ENCODE peak calls at places on chromosomes 16 and 17, in seven cellular contexts. N is testis, Z is heart right ventricle, E is GM23338, H is DND-41, G is cardiac muscle cell, V is SK-N-SH. B is an unnamed sample. For H3K36me3, the result is how much of the 10 kb centered on the place peaks cover.

GRCh38 chr17:17147821-17148220 is 58.3 kb downstream of the PLD6 start:
- DNase-seq in V (no peak), G (no peak), H (no peak), N (no peak), E (no peak), Z (no peak), B (no peak)

GRCh38 chr17:63478814-63479494 is 2.1 kb downstream of the ACE start:
- DNase-seq in G (peak), N (peak), E (peak), H (peak), V (peak), Z (peak), B (peak)

GRCh38 chr16:551210-551609 is 9.0 kb upstream of the PRR35 start:
- DNase-seq in E (no peak), V (no peak), Z (no peak), G (no peak), N (no peak), H (no peak), B (no peak)

GRCh38 chr17:43316522-43317142 is 82.2 kb upstream of the ARL4D start:
- DNase-seq in V (no peak), G (peak), E (peak), Z (no peak), H (peak), N (no peak), B (peak)

GRCh38 chr17:50917418-50917743 is 51.2 kb upstream of the TOB1 start:
- DNase-seq in N (no peak), H (no peak), G (no peak), Z (no peak), E (no peak), V (no peak), B (no peak)

GRCh38 chr17:30913955-30914354 is 7.8 kb upstream of the ADAP2 start:
- DNase-seq in G (no peak), Z (no peak), E (no peak), V (no peak), N (no peak), H (no peak), B (no peak)

GRCh38 chr17:62164712-62165377 is 99.8 kb upstream of the MED13 start:
- DNase-seq in Z (no peak), H (no peak), N (no peak), E (no peak), V (no peak), G (no peak), B (no peak)

GRCh38 chr16:12193688-12194087 is 217.2 kb downstream of the SNX29 start:
- DNase-seq in G (no peak), E (no peak), V (no peak), Z (no peak), H (no peak), N (no peak), B (no peak)

GRCh38 chr16:62644030-62644812 is 608.0 kb upstream of the CDH8 start:
- DNase-seq in Z (no peak), H (no peak), V (no peak), E (no peak), N (no peak), G (no peak), B (no peak)

GRCh38 chr16:17211797-17212196 is 259.0 kb downstream of the XYLT1 start:
- DNase-seq in G (peak), Z (no peak), E (peak), V (peak), N (no peak), H (peak), B (peak)

GRCh38 chr16:21645261-21645721 is 7.1 kb downstream of the IGSF6 start:
- DNase-seq in H (peak), E (no peak), Z (no peak), V (no peak), G (no peak), N (no peak), B (no peak)

GRCh38 chr17:4944163-4944553 is 4.1 kb downstream of the RNF167 start:
- DNase-seq in G (no peak), H (peak), N (no peak), V (no peak), Z (no peak), E (peak), B (peak)

GRCh38 chr17:78082988-78083387 is 45.6 kb downstream of the TMC6 start:
- DNase-seq in N (no peak), V (no peak), G (no peak), Z (no peak), H (no peak), E (no peak), B (no peak)

GRCh38 chr16:67936124-67936875 is at the start of gene PSMB10:
- DNase-seq in N (peak), V (peak), Z (peak), H (no peak), G (peak), E (peak), B (peak)

GRCh38 chr16:57133911-57134310 is 41.5 kb downstream of the CPNE2 start:
- DNase-seq in H (no peak), G (no peak), N (no peak), E (no peak), V (no peak), Z (no peak), B (peak)

GRCh38 chr16:3819741-3820724 is 60.5 kb downstream of the CREBBP start:
- DNase-seq in G (peak), E (no peak), N (peak), H (peak), V (peak), Z (no peak), B (no peak)

GRCh38 chr17:49746791-49747490 is 17.0 kb downstream of the FAM117A start:
- DNase-seq in N (no peak), V (no peak), E (peak), G (no peak), H (peak), Z (no peak), B (peak)

GRCh38 chr17:72491102-72491501 is 370.3 kb downstream of the SOX9 start:
- DNase-seq in V (no peak), Z (no peak), N (no peak), E (no peak), H (no peak), G (no peak), B (no peak)

GRCh38 chr17:17387461-17388362 is 84.5 kb downstream of the NT5M start:
- DNase-seq in N (no peak), E (peak), H (peak), G (peak), Z (peak), V (no peak), B (no peak)

GRCh38 chr16:15674571-15674970 is 24.5 kb downstream of the NDE1 start:
- DNase-seq in V (no peak), H (no peak), Z (no peak), E (no peak), N (no peak), G (no peak), B (no peak)

GRCh38 chr17:39461911-39462641 is 790 bp downstream of the CDK12 start:
- DNase-seq in Z (peak), V (peak), N (peak), E (peak), G (peak), H (peak), B (no peak)

GRCh38 chr17:62101090-62101489 is 36.0 kb upstream of the MED13 start:
- DNase-seq in G (no peak), H (no peak), E (peak), V (no peak), N (no peak), Z (no peak), B (no peak)

GRCh38 chr16:28946681-28947080 is 4.1 kb upstream of the NFATC2IP start:
- DNase-seq in V (no peak), E (no peak), G (no peak), N (no peak), Z (no peak), H (no peak), B (no peak)

GRCh38 chr17:64212122-64212521 is 50.9 kb downstream of the TEX2 start:
- DNase-seq in G (no peak), H (no peak), V (no peak), E (no peak), N (no peak), Z (no peak), B (no peak)

GRCh38 chr16:22216191-22216831 is 10.2 kb downstream of the EEF2K start:
- DNase-seq in N (no peak), Z (no peak), G (no peak), E (no peak), H (no peak), V (no peak), B (no peak)

GRCh38 chr16:74679983-74680382 is 13.3 kb upstream of the RFWD3 start:
- DNase-seq in V (no peak), E (no peak), H (no peak), Z (no peak), G (peak), N (no peak), B (no peak)

GRCh38 chr17:76710863-76711611 is at the start of gene MXRA7:
- DNase-seq in N (peak), G (peak), V (peak), H (peak), Z (peak), E (peak), B (peak)

GRCh38 chr17:80513892-80514291 is 30.7 kb upstream of the RPTOR start:
- DNase-seq in V (no peak), Z (no peak), H (no peak), G (no peak), N (peak), E (no peak), B (no peak)

GRCh38 chr16:21950782-21951521 is 2.2 kb upstream of the UQCRC2 start:
- DNase-seq in E (peak), Z (no peak), H (peak), N (peak), G (peak), V (peak), B (peak)

GRCh38 chr16:50539822-50540710 is 8.1 kb upstream of the NKD1 start:
- DNase-seq in Z (no peak), E (peak), N (no peak), H (no peak), G (no peak), V (no peak), B (no peak)

GRCh38 chr16:87956771-87957279 is 5.6 kb downstream of the BANP start:
- DNase-seq in H (peak), V (no peak), E (peak), Z (no peak), G (no peak), N (no peak), B (no peak)
- H3K4me3 ChIP-seq in H (no peak), V (no peak), E (no peak), Z (peak), G (no peak), N (no peak), B (peak)

DNA sequence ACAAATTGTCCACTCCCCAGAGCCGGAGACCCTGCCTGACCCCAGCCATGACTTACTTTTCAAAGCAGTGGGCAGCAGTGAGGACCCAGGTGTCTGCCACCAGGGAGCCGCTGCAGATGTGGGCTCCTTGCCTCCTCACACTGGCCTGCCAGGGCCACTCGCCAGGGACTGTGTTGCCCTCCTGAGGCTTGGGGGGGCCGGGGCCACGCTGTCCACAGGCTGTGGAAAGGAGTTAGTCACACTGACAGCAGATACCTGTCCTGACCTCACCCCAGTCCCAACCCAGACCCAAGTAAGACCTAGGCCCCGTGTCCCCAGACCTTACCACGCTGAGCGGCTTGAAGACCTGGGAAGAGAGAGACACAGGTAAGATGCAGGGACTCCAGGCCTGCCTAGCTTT is 1.3 kb downstream of the PRSS53 start:
- DNase-seq in G (no peak), N (no peak), Z (no peak), V (no peak), H (no peak), E (no peak), B (no peak)
- H3K36me3 ChIP-seq in G (under half), N (under half), Z (half or more), V (under half), H (half or more), E (under half), B (under half)

GRCh38 chr17:19447085-19447583 is 36.1 kb downstream of the RNF112 start:
- DNase-seq in V (peak), E (peak), N (peak), H (peak), Z (no peak), G (peak), B (peak)
- H3K4me3 ChIP-seq in V (no peak), E (no peak), N (peak), H (no peak), Z (no peak), G (no peak), B (no peak)

GRCh38 chr17:36859003-36859300 is 78.3 kb upstream of the LHX1 start:
- DNase-seq in E (no peak), H (no peak), N (no peak), Z (no peak), V (no peak), G (no peak), B (no peak)
- H3K36me3 ChIP-seq in E (under half), H (under half), N (under half), Z (under half), V (under half), G (under half), B (under half)

B was measured in CD8-positive, alpha-beta memory T cell.